ENCODE peak calls at places on chromosome 6, in four cellular contexts. H, G, S and J are unnamed samples.

GRCh38 chr6:27237089-27237723 is 10.3 kb upstream of the PRSS16 start:
- DNase-seq in H (peak), G (peak), S (no peak), J (peak)

GRCh38 chr6:106557837-106558236 is 71.5 kb downstream of the RTN4IP1 start:
- DNase-seq in H (no peak), G (no peak), S (no peak), J (no peak)

GRCh38 chr6:159788757-159789376 is 535 bp downstream of the TCP1 start:
- DNase-seq in H (peak), G (peak), S (no peak), J (peak)

GRCh38 chr6:13763740-13764381 is 50.5 kb downstream of the MCUR1 start:
- DNase-seq in H (peak), G (no peak), S (no peak), J (no peak)

GRCh38 chr6:129730477-129731165 is 20.6 kb upstream of the ARHGAP18 start:
- DNase-seq in H (no peak), G (peak), S (no peak), J (no peak)

GRCh38 chr6:44077201-44077946 is 49.9 kb downstream of the MRPL14 start:
- DNase-seq in H (no peak), G (no peak), S (no peak), J (no peak)

GRCh38 chr6:21586300-21586699 is 7.3 kb upstream of the SOX4 start:
- DNase-seq in H (no peak), G (no peak), S (no peak), J (no peak)

GRCh38 chr6:160102956-160103824 is 18.4 kb upstream of the SLC22A1 start:
- DNase-seq in H (no peak), G (peak), S (no peak), J (peak)

GRCh38 chr6:32169211-32169610 is 4.8 kb downstream of the EGFL8 start:
- DNase-seq in H (no peak), G (no peak), S (no peak), J (no peak)

GRCh38 chr6:31680841-31681671 is at the start of gene LY6G5C:
- DNase-seq in H (peak), G (peak), S (peak), J (peak)

GRCh38 chr6:108565893-108566292 is 5.2 kb downstream of the FOXO3 start:
- DNase-seq in H (no peak), G (peak), S (no peak), J (no peak)

GRCh38 chr6:33824461-33825154 is 20.8 kb upstream of the MLN start:
- DNase-seq in H (no peak), G (peak), S (no peak), J (peak)

GRCh38 chr6:12595161-12595792 is 121.3 kb upstream of the PHACTR1 start:
- DNase-seq in H (no peak), G (peak), S (no peak), J (no peak)

GRCh38 chr6:109299695-109300564 is 82.3 kb downstream of the CD164 start:
- DNase-seq in H (no peak), G (no peak), S (no peak), J (no peak)

GRCh38 chr6:143176090-143177021 is 115.7 kb downstream of the AIG1 start:
- DNase-seq in H (no peak), G (peak), S (no peak), J (peak)

GRCh38 chr6:6362051-6362450 is 41.6 kb upstream of the F13A1 start:
- DNase-seq in H (no peak), G (no peak), S (no peak), J (no peak)